ENCODE peak calls at places on chromosome 16, in six cellular contexts. A is mammary epithelial cell, C is WTC11, U is astrocyte of the spinal cord, B is Caco-2, N is transverse colon. V is an unnamed sample.

GRCh38 chr16:66508261-66508913 is 41.5 kb downstream of the TK2 start:
- DNase-seq in A (peak), C (no peak), U (no peak), B (no peak), N (no peak), V (no peak)

GRCh38 chr16:65117701-65118448 is 4.0 kb downstream of the CDH11 start:
- DNase-seq in A (peak), C (peak), U (peak), B (peak), N (peak), V (peak)

GRCh38 chr16:81636298-81636960 is 142.7 kb upstream of the PLCG2 start:
- DNase-seq in A (no peak), C (no peak), U (no peak), B (no peak), N (no peak), V (no peak)

GRCh38 chr16:89722392-89723278 is 1.3 kb downstream of the ZNF276 start:
- DNase-seq in A (peak), C (no peak), U (peak), B (no peak), N (peak), V (no peak)

GRCh38 chr16:2470603-2471015 is 488 bp upstream of the NTN3 start:
- DNase-seq in A (no peak), C (no peak), U (no peak), B (no peak), N (no peak), V (peak)

GRCh38 chr16:11977206-11978041 is 890 bp downstream of the SNX29 start:
- DNase-seq in A (peak), C (no peak), U (peak), B (no peak), N (peak), V (no peak)

GRCh38 chr16:2919511-2920255 is 8.0 kb downstream of the FLYWCH1 start:
- DNase-seq in A (peak), C (peak), U (peak), B (no peak), N (peak), V (peak)

GRCh38 chr16:56102159-56102798 is 89.0 kb upstream of the GNAO1 start:
- DNase-seq in A (no peak), C (no peak), U (no peak), B (no peak), N (peak), V (peak)

GRCh38 chr16:17470871-17471744 is at the start of gene XYLT1:
- DNase-seq in A (peak), C (peak), U (peak), B (no peak), N (peak), V (peak)

GRCh38 chr16:49519008-49519656 is 145.5 kb downstream of the C16orf78 start:
- DNase-seq in A (no peak), C (no peak), U (no peak), B (no peak), N (no peak), V (no peak)

GRCh38 chr16:66923866-66924265 is 1.5 kb downstream of the RRAD start:
- DNase-seq in A (no peak), C (no peak), U (no peak), B (no peak), N (no peak), V (no peak)

GRCh38 chr16:27695161-27695560 is 145.2 kb downstream of the KATNIP start:
- DNase-seq in A (no peak), C (no peak), U (no peak), B (no peak), N (no peak), V (no peak)

GRCh38 chr16:27088216-27088615 is 21.5 kb downstream of the C16orf82 start:
- DNase-seq in A (no peak), C (no peak), U (no peak), B (no peak), N (no peak), V (no peak)

GRCh38 chr16:67531247-67531646 is 2.6 kb downstream of the RIPOR1 start:
- DNase-seq in A (no peak), C (no peak), U (no peak), B (no peak), N (no peak), V (no peak)

GRCh38 chr16:77330332-77331043 is 104.3 kb downstream of the ADAMTS18 start:
- DNase-seq in A (no peak), C (no peak), U (no peak), B (no peak), N (no peak), V (no peak)

GRCh38 chr16:73025506-73026131 is 22.3 kb downstream of the ZFHX3 start:
- DNase-seq in A (no peak), C (no peak), U (peak), B (no peak), N (no peak), V (no peak)

GRCh38 chr16:11675561-11676511 is 7.6 kb downstream of the SNN start:
- DNase-seq in A (peak), C (no peak), U (no peak), B (peak), N (peak), V (no peak)

GRCh38 chr16:79170565-79171242 is 429.8 kb downstream of the MAF start:
- DNase-seq in A (no peak), C (no peak), U (no peak), B (no peak), N (no peak), V (no peak)

GRCh38 chr16:31886227-31886626 is 12.6 kb downstream of the ZNF267 start:
- DNase-seq in A (no peak), C (no peak), U (no peak), B (no peak), N (no peak), V (no peak)

GRCh38 chr16:3266873-3267537 is 10.6 kb upstream of the MEFV start:
- DNase-seq in A (peak), C (no peak), U (no peak), B (no peak), N (no peak), V (no peak)

GRCh38 chr16:23836078-23836403 is 258 bp downstream of the PRKCB start:
- DNase-seq in A (no peak), C (no peak), U (no peak), B (no peak), N (no peak), V (peak)

GRCh38 chr16:50735629-50736122 is 6.2 kb upstream of the CYLD start:
- DNase-seq in A (no peak), C (no peak), U (no peak), B (no peak), N (no peak), V (no peak)

GRCh38 chr16:83682126-83682857 is 125.5 kb upstream of the HSBP1 start:
- DNase-seq in A (no peak), C (no peak), U (no peak), B (no peak), N (no peak), V (no peak)

GRCh38 chr16:22014271-22014873 is 6.5 kb downstream of the MOSMO start:
- DNase-seq in A (no peak), C (no peak), U (no peak), B (no peak), N (no peak), V (no peak)

GRCh38 chr16:48432136-48432535 is 46.9 kb upstream of the SIAH1 start:
- DNase-seq in A (no peak), C (no peak), U (no peak), B (no peak), N (peak), V (no peak)

GRCh38 chr16:12829096-12829888 is 25.6 kb upstream of the CPPED1 start:
- DNase-seq in A (no peak), C (no peak), U (no peak), B (no peak), N (no peak), V (no peak)

GRCh38 chr16:49431591-49432290 is 58.1 kb downstream of the C16orf78 start:
- DNase-seq in A (no peak), C (no peak), U (no peak), B (no peak), N (no peak), V (peak)

GRCh38 chr16:26801628-26802027 is 265.1 kb upstream of the C16orf82 start:
- DNase-seq in A (no peak), C (no peak), U (no peak), B (no peak), N (no peak), V (no peak)

GRCh38 chr16:63602206-63602927 is 1519.5 kb downstream of the CDH11 start:
- DNase-seq in A (no peak), C (no peak), U (no peak), B (no peak), N (no peak), V (no peak)

GRCh38 chr16:11596572-11597226 is 10.0 kb upstream of the LITAF start:
- DNase-seq in A (peak), C (no peak), U (no peak), B (no peak), N (no peak), V (no peak)

GRCh38 chr16:10517868-10518267 is 62.5 kb downstream of the EMP2 start:
- DNase-seq in A (no peak), C (no peak), U (no peak), B (no peak), N (no peak), V (no peak)

GRCh38 chr16:28548306-28548802 is 5.4 kb upstream of the SGF29 start:
- DNase-seq in A (no peak), C (no peak), U (no peak), B (no peak), N (no peak), V (no peak)

GRCh38 chr16:27224741-27225300 is 21.5 kb downstream of the KDM8 start:
- DNase-seq in A (no peak), C (no peak), U (no peak), B (no peak), N (no peak), V (no peak)

GRCh38 chr16:4142268-4142667 is 26.0 kb upstream of the ADCY9 start:
- DNase-seq in A (no peak), C (no peak), U (no peak), B (no peak), N (no peak), V (no peak)

GRCh38 chr16:22383827-22384226 is 9.4 kb upstream of the CDR2 start:
- DNase-seq in A (no peak), C (no peak), U (no peak), B (no peak), N (no peak), V (no peak)

GRCh38 chr16:82404586-82405315 is 222.0 kb upstream of the CDH13 start:
- DNase-seq in A (no peak), C (no peak), U (no peak), B (no peak), N (no peak), V (no peak)

GRCh38 chr16:88686439-88687253 is at the start of gene SNAI3:
- DNase-seq in A (peak), C (peak), U (peak), B (peak), N (peak), V (peak)

GRCh38 chr16:81703177-81704155 is 75.6 kb upstream of the PLCG2 start:
- DNase-seq in A (peak), C (no peak), U (peak), B (no peak), N (no peak), V (no peak)

DNA sequence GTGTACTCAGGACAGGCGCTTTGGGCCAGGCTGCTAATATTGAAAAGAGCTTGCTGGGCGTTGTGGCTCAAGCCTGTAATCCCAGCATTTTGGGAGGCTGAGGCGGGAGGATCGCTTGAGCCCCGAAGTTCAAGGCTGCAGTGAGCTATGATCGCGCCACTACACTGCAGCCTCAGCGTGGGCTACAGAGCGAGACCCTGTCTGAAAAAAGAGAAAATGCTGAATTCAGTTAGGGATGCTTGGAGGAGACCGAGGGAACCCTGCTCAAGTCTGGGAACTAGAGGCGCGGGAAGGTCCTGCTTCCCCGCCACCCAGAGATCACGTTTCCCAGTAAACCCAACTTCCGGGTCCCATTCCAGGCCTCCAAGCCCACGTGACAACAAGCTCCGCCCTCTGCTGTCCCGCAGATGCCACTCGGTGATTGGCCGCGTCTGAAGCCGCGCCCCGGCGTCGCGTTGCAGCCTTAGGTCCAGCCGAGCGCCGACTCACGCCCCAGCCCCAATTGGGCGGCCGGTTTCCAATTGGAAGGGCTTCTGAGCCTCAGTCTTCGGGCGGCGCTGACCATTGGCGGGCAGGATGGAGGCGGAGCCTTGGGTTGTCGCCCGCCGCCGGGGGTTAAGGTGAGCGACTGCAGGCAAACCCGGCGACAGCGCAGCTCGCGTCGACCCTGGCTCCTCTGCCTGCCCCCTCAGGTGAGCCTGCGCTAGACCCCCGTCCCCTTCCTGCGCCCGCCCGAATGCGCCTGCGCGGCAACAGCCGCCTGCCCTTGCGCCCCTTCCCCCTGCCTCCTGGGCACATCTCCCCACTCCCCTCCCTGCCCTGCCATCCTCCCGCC is at the start of gene PHKG2:
- DNase-seq in A (peak), C (peak), U (peak), B (peak), N (peak), V (peak)
- TF ChIP-seq CTCF in A (no peak), C (no peak), U (no peak), B (no peak), N (no peak), V (no peak)

GRCh38 chr16:25707982-25708583 is 16.3 kb downstream of the HS3ST4 start:
- DNase-seq in A (peak), C (peak), U (no peak), B (no peak), N (peak), V (peak)
- TF ChIP-seq CTCF in A (peak), C (peak), U (no peak), B (peak), N (peak), V (peak)

GRCh38 chr16:85449195-85449884 is 163.8 kb upstream of the GSE1 start:
- DNase-seq in A (no peak), C (no peak), U (no peak), B (no peak), N (no peak), V (no peak)

GRCh38 chr16:85447657-85448313 is 165.3 kb upstream of the GSE1 start:
- DNase-seq in A (no peak), C (no peak), U (no peak), B (no peak), N (no peak), V (no peak)

GRCh38 chr16:85449885-85450245 is 163.3 kb upstream of the GSE1 start:
- DNase-seq in A (no peak), C (no peak), U (no peak), B (no peak), N (no peak), V (no peak)

GRCh38 chr16:85446846-85447656 is 166.1 kb upstream of the GSE1 start:
- DNase-seq in A (no peak), C (no peak), U (no peak), B (no peak), N (peak), V (no peak)

GRCh38 chr16:85448557-85449194 is 164.4 kb upstream of the GSE1 start:
- DNase-seq in A (no peak), C (no peak), U (no peak), B (peak), N (peak), V (peak)
- TF ChIP-seq CTCF in A (no peak), C (no peak), U (no peak), B (no peak), N (no peak), V (no peak)

GRCh38 chr16:20674684-20675487 is 22.6 kb downstream of the ACSM1 start:
- DNase-seq in A (peak), C (no peak), U (no peak), B (no peak), N (no peak), V (no peak)
- TF ChIP-seq CTCF in A (no peak), C (no peak), U (no peak), B (no peak), N (no peak), V (no peak)

GRCh38 chr16:53958481-53958880 is 254.5 kb downstream of the FTO start:
- DNase-seq in A (no peak), C (no peak), U (no peak), B (no peak), N (no peak), V (no peak)

GRCh38 chr16:53962041-53962440 is 258.1 kb downstream of the FTO start:
- DNase-seq in A (no peak), C (no peak), U (peak), B (no peak), N (no peak), V (no peak)

GRCh38 chr16:53964145-53964544 is 260.2 kb downstream of the FTO start:
- DNase-seq in A (no peak), C (no peak), U (no peak), B (no peak), N (no peak), V (no peak)

GRCh38 chr16:53960050-53960812 is 256.3 kb downstream of the FTO start:
- DNase-seq in A (no peak), C (no peak), U (no peak), B (no peak), N (no peak), V (no peak)

DNA sequence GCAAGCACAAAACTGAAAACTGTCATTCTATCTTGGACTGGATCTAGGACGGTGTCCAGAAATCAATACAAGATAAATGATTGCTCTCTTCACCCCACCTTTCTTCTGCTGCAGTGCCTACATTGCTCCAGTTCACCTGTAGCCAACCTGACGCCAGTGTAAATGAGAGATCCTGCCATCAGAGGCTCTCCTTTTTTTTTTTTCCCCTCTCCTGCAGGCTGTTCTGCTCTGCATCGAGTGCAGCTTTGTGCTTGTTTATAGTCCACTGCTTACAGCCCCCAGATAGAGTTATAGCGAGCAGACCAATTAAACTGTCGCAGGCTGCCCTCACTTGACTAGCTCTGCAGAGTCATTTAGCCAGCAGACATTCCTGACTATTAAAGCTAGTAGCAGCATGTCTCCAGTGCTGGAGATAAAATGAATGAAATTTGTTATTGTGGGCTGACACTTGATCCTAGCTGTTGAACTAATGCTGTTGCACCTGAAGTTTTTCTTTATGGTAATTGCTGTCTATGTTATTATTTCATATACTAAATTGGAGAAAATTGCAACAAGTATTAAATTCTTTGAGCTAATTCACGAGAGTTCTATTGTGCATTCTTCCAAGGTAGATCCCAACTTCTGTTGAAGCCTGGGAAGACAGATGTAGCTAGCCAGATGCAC is 257.1 kb downstream of the FTO start:
- DNase-seq in A (no peak), C (no peak), U (no peak), B (no peak), N (no peak), V (no peak)
- TF ChIP-seq CTCF in A (no peak), C (no peak), U (no peak), B (no peak), N (no peak), V (no peak)

DNA sequence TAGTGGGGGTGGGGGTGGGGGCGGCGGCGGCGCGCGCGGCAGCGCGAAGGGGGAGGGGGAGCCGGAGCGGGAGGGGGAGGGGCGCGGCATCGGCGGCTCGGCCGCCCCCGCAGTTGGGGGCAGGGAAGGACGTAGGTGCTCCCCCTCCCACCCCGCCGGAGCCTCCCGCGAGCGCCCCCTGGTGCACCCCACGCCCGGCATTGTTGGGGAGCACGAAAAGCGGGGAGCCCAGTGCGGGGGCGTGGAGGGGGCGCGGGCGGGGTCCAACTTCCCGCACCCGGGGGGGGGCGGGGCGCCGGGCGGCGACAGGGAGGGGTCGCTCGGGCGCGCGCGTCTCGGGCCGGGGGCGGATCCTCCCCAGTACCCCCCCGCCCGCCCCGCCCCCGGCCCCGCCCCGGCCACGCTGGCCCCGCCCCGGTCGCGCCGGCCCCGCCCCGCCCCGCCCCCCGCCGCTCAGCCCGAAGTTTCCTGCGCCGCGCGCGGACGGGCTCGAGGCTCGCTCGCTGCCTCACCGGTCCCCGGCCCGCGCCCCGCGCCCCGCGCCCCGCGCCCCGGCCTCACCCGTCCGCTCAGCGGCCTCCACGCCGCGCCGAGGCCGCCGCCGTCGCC is at the start of gene CACNA1H:
- DNase-seq in A (no peak), C (peak), U (no peak), B (no peak), N (no peak), V (peak)
- TF ChIP-seq CTCF in A (no peak), C (peak), U (peak), B (peak), N (peak), V (peak)

GRCh38 chr16:15485175-15485574 is 50.8 kb downstream of the BMERB1 start:
- DNase-seq in A (no peak), C (no peak), U (no peak), B (no peak), N (no peak), V (no peak)
- TF ChIP-seq CTCF in A (no peak), C (no peak), U (no peak), B (no peak), N (no peak), V (no peak)

GRCh38 chr16:59047114-59047513 is 313.0 kb upstream of the GOT2 start:
- DNase-seq in A (no peak), C (no peak), U (no peak), B (no peak), N (no peak), V (no peak)
- TF ChIP-seq CTCF in A (no peak), C (no peak), U (no peak), B (peak), N (no peak), V (peak)